ENCODE peak calls at places on chromosomes 16 and 17, in ten cellular contexts. S is tibial nerve, W is H1, E is transverse colon, L is esophagus squamous epithelium, H is NB4, P is erythroblast, D is stomach, O is heart left ventricle, N is spleen. T is an unnamed sample.

GRCh38 chr16:19418200-19418599 is 517 bp downstream of the TMC5 start:
- DNase-seq in L (no peak), P (no peak), S (no peak), N (no peak), W (no peak), E (no peak), O (no peak), D (no peak), H (no peak), T (no peak)

GRCh38 chr16:69397821-69398521 is 12.2 kb upstream of the TERF2 start:
- DNase-seq in H (peak), E (no peak), W (peak), P (peak), S (peak), O (peak), D (no peak), N (no peak), L (no peak), T (no peak)

GRCh38 chr17:46061435-46061834 is 62.4 kb downstream of the STH start:
- DNase-seq in W (no peak), S (no peak), H (peak), N (no peak), D (no peak), L (no peak), O (no peak), P (no peak), E (no peak), T (no peak)

GRCh38 chr16:4572715-4573114 is 16.6 kb downstream of the C16orf96 start:
- DNase-seq in L (no peak), D (no peak), W (no peak), N (no peak), O (no peak), S (no peak), H (peak), E (no peak), P (no peak), T (no peak)

GRCh38 chr16:11326737-11327276 is 18.5 kb upstream of the RMI2 start:
- DNase-seq in E (no peak), O (no peak), S (no peak), W (no peak), N (no peak), L (no peak), D (no peak), H (no peak), P (no peak), T (no peak)

GRCh38 chr16:728131-728889 is 1.4 kb downstream of the HAGHL start:
- DNase-seq in L (no peak), D (peak), W (no peak), S (no peak), H (peak), N (peak), P (peak), O (peak), E (peak), T (peak)

GRCh38 chr16:56301391-56301850 is 110.1 kb downstream of the GNAO1 start:
- DNase-seq in W (no peak), O (no peak), E (no peak), H (no peak), S (no peak), L (no peak), D (no peak), P (no peak), N (no peak), T (no peak)

GRCh38 chr16:12092347-12092882 is 115.9 kb downstream of the SNX29 start:
- DNase-seq in L (no peak), S (no peak), N (no peak), D (no peak), E (no peak), O (no peak), H (no peak), P (no peak), W (no peak), T (no peak)

GRCh38 chr17:56881685-56882295 is 32.1 kb downstream of the TRIM25 start:
- DNase-seq in L (no peak), D (no peak), H (no peak), N (no peak), S (no peak), E (no peak), W (peak), O (no peak), P (no peak), T (no peak)

GRCh38 chr17:56880133-56880532 is 33.7 kb downstream of the TRIM25 start:
- DNase-seq in H (peak), S (no peak), P (no peak), E (no peak), D (no peak), W (no peak), L (no peak), N (no peak), O (no peak), T (no peak)

GRCh38 chr17:56876766-56877179 is 37.1 kb downstream of the TRIM25 start:
- DNase-seq in S (no peak), N (no peak), O (no peak), H (no peak), P (no peak), D (no peak), L (no peak), E (no peak), W (no peak), T (no peak)

GRCh38 chr17:56880571-56880970 is 33.3 kb downstream of the TRIM25 start:
- DNase-seq in H (no peak), D (no peak), W (no peak), O (no peak), E (no peak), P (no peak), N (no peak), S (no peak), L (no peak), T (no peak)

GRCh38 chr17:56879280-56879679 is 34.6 kb downstream of the TRIM25 start:
- DNase-seq in H (no peak), S (no peak), P (no peak), D (no peak), E (no peak), L (no peak), W (no peak), O (no peak), N (no peak), T (no peak)
- TF ChIP-seq POLR2A in H (no peak), S (no peak), P (no peak), D (no peak), E (no peak), L (no peak), W (no peak), O (no peak), N (no peak), T (no peak)

GRCh38 chr17:19975601-19976000 is 2.0 kb downstream of the AKAP10 start:
- DNase-seq in H (no peak), O (no peak), E (no peak), L (no peak), D (no peak), P (no peak), W (no peak), S (no peak), N (no peak), T (no peak)

GRCh38 chr17:19978803-19979202 is 1.2 kb upstream of the AKAP10 start:
- DNase-seq in H (peak), N (no peak), L (no peak), E (no peak), W (no peak), D (no peak), O (no peak), S (no peak), P (peak), T (no peak)

GRCh38 chr17:19979917-19980770 is 2.5 kb upstream of the AKAP10 start:
- DNase-seq in H (peak), W (peak), S (no peak), E (peak), P (no peak), D (no peak), N (peak), O (peak), L (no peak), T (no peak)

GRCh38 chr17:19978206-19978802 is 676 bp upstream of the AKAP10 start:
- DNase-seq in D (no peak), P (peak), S (no peak), W (no peak), N (peak), H (peak), L (no peak), E (no peak), O (no peak), T (no peak)

DNA sequence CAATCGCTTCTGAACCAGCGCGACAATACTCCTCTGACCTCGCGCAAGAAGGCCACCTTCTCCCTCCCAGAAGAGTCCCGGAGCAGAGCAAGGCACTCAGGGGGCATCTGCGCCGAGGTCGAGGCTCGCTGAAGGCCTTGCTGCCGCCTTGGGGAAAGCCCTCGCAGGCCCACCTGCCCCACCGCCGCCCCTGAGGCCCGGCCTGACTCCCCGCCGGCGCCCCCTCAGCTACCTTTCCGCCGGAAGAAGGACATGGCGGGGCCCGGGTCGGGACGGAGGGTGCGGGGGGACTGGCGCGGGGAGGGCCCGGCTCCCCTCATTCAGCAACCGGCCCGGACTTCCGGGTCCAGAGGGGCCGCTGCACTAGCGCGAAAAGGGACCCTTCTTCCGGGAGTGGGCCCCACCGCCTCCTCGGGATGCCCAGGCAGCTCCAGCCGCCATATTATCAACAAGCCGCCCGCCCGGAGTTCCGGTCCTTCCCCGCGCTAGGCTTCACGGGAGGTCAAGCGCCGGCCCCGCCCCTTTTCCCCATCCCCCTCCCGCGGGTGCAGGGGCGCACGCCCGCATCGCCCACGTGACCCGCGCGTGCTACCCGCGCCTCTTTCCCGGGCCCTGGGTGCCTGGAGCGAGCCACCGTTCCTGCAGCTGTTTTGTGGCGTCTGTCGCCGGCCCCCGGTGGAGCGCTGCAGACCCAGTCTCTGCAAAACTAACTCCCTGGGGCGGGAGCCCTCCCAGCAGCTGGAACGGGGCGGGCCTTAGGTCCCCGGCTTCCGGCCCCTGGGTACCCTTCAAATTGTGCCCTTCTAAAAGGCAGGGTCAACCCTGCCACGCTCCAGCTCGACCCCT is at the start of gene AKAP10:
- DNase-seq in H (peak), O (peak), W (peak), D (peak), E (peak), P (peak), N (peak), S (peak), L (peak), T (peak)
- TF ChIP-seq POLR2A in H (peak), O (no peak), W (peak), D (no peak), E (peak), P (peak), N (peak), S (no peak), L (no peak), T (peak)

GRCh38 chr16:49504023-49504364 is 130.4 kb downstream of the C16orf78 start:
- DNase-seq in P (no peak), N (no peak), O (no peak), L (no peak), H (peak), W (no peak), S (no peak), E (no peak), D (no peak), T (no peak)
- TF ChIP-seq POLR2A in P (no peak), N (no peak), O (no peak), L (no peak), H (no peak), W (no peak), S (no peak), E (no peak), D (no peak), T (no peak)

GRCh38 chr16:89402962-89403361 is 87.4 kb downstream of the ANKRD11 start:
- DNase-seq in S (no peak), O (no peak), D (no peak), P (no peak), N (no peak), W (no peak), L (no peak), E (no peak), H (peak), T (no peak)
- TF ChIP-seq POLR2A in S (no peak), O (no peak), D (no peak), P (no peak), N (no peak), W (no peak), L (no peak), E (no peak), H (no peak), T (no peak)

DNA sequence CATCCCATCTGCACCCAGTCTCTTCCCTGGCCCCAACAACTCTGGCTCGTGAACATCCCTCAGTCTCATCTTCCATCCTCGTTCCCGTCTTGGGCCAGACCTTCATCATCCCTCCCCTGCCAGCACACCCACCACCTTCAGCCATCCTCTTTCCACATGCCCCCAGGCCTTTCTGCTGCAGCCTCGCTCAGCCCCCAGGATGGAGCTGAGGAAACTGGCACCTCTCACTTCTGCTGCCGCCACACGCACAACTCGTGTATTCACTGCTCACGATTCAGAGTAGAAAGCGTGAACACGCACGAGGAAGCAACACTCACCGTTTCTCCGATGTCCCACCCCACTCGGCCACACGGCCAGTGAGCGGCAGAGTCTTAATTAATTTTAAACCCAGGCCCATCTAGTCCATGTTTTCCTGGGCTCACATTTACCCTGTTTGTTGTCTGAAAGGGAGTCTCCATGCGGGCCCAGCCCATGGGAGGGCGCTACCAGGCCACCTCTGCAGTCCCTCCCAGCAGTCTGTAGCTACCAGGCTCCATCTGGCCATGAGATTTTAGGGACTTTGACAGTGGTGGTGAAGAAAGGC is 12.5 kb downstream of the C16orf90 start:
- DNase-seq in S (no peak), D (no peak), L (no peak), W (no peak), P (no peak), E (no peak), H (no peak), O (no peak), N (peak), T (no peak)
- TF ChIP-seq POLR2A in S (no peak), D (no peak), L (no peak), W (no peak), P (no peak), E (no peak), H (no peak), O (no peak), N (no peak), T (no peak)

DNA sequence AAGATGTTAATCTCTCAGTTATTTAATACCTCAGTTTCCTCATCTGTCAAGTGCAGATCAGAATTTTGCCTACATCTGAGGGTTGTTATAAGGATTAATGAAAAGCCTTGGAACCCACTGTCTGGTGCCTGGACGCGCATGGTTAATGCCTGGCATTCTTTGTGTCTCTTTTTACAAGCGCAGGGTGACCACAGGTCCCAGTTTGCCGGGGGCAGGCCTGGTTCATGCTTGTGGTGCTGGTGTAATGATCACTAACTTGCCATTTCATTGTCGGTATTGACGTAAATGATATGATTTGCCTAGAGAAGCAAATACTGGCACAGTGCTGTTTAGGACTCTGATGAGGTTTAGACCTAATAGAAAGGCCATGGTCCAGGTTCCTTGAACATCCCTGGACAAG is 23.1 kb downstream of the MRC2 start:
- DNase-seq in S (no peak), N (no peak), P (no peak), H (peak), E (no peak), L (no peak), D (no peak), O (no peak), W (no peak), T (no peak)
- TF ChIP-seq POLR2A in S (no peak), N (no peak), P (no peak), H (no peak), E (no peak), L (no peak), D (no peak), O (no peak), W (no peak), T (no peak)

DNA sequence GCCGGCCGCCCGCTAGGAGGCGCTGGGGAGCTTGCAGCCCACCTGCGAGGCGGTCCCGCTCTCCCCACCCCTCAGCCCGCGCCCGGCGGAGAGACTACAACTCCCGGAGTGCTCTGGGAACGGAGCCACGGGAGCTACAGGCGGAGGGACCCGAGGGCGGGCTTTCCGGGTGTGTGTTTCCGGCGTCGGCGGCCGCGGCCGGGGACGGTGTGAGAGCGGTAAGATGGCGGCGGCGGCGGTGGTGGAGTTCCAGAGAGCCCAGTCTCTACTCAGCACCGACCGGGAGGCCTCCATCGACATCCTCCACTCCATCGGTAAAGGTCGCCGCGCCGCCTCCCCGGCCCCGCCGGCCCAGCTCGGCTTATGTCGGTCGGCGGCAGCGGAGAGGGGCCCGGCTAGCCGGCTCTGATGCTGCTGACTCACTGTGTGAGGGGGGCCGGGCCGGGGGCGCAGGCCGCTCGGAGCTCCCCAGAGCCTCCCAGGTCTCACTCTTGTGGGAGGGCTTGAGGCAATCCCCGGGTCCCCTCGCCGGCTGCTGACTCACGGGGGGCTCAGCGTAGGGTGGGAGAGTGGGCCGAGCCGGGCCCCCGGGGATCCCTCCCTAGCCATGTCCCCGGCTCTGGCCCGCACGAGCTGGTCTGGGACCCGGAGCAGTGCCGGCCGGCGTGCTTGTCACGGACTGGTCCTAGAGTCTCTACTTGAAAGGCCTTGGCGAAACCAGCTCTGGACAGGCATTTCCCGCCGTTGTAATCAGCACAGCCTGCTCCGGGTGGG is at the start of gene PSMD11:
- DNase-seq in L (peak), O (peak), P (peak), E (peak), N (peak), S (peak), H (peak), W (peak), D (peak), T (peak)
- TF ChIP-seq POLR2A in L (no peak), O (no peak), P (peak), E (peak), N (peak), S (peak), H (peak), W (peak), D (no peak), T (peak)